ENCODE peak calls at places on chromosomes 2 and 18, in six cellular contexts. G is ACHN; V is NCI-H510A treated with DMSO at 0.1 percent for 48 hours; A is activated CD4-positive, alpha-beta T cell treated with anti-CD3 and anti-CD28 coated beads, Interleukin-2, amount 50 U/mL, for 4 hours; O is stimulated activated CD8-positive, alpha-beta memory T cell treated with anti-CD3 and anti-CD28 coated beads, Interleukin-15, amount 100 ng/mL, for 24 hours; R is NCI-H2227 treated with DMSO at 0.1 percent for 48 hours. Z is an unnamed sample.

GRCh38 chr2:110115291-110116032 is at the start of gene MALL:
- DNase-seq in G (peak), V (no peak), A (no peak), O (no peak), R (peak), Z (peak)

GRCh38 chr18:63982361-63982760 is 12.5 kb downstream of the SERPINB8 start:
- DNase-seq in G (no peak), V (no peak), A (no peak), O (no peak), R (no peak), Z (no peak)

GRCh38 chr2:137333386-137333972 is 568.1 kb downstream of the THSD7B start:
- DNase-seq in G (no peak), V (peak), A (no peak), O (no peak), R (no peak), Z (no peak)

GRCh38 chr2:144780983-144781382 is 261.1 kb upstream of the ZEB2 start:
- DNase-seq in G (no peak), V (no peak), A (no peak), O (no peak), R (no peak), Z (no peak)

GRCh38 chr2:37740330-37740729 is 68.9 kb upstream of the CDC42EP3 start:
- DNase-seq in G (no peak), V (no peak), A (no peak), O (no peak), R (no peak), Z (no peak)

GRCh38 chr2:237575869-237576862 is 9.8 kb downstream of the PRLH start:
- DNase-seq in G (no peak), V (no peak), A (no peak), O (no peak), R (no peak), Z (no peak)

GRCh38 chr2:176246324-176246723 is 22.9 kb upstream of the MTX2 start:
- DNase-seq in G (no peak), V (no peak), A (no peak), O (no peak), R (no peak), Z (no peak)

GRCh38 chr18:14933049-14933851 is 185.3 kb downstream of the ANKRD30B start:
- DNase-seq in G (no peak), V (no peak), A (no peak), O (no peak), R (no peak), Z (no peak)

GRCh38 chr2:86476092-86476491 is 34.9 kb downstream of the KDM3A start:
- DNase-seq in G (no peak), V (no peak), A (no peak), O (no peak), R (no peak), Z (no peak)

GRCh38 chr2:43269706-43270105 is 43.3 kb upstream of the ZFP36L2 start:
- DNase-seq in G (peak), V (no peak), A (no peak), O (no peak), R (no peak), Z (peak)

GRCh38 chr18:59623456-59624383 is 73.5 kb downstream of the CCBE1 start:
- DNase-seq in G (no peak), V (no peak), A (no peak), O (no peak), R (no peak), Z (peak)

GRCh38 chr2:66578067-66578852 is 143.3 kb downstream of the MEIS1 start:
- DNase-seq in G (no peak), V (no peak), A (no peak), O (no peak), R (peak), Z (no peak)

GRCh38 chr2:218398437-218399390 is 954 bp upstream of the CTDSP1 start:
- DNase-seq in G (peak), V (peak), A (peak), O (no peak), R (peak), Z (no peak)

GRCh38 chr2:56121995-56122394 is 61.8 kb upstream of the CCDC85A start:
- DNase-seq in G (no peak), V (no peak), A (no peak), O (no peak), R (no peak), Z (no peak)

GRCh38 chr18:31227497-31228229 is 65.0 kb upstream of the DSC1 start:
- DNase-seq in G (no peak), V (no peak), A (no peak), O (no peak), R (no peak), Z (no peak)

GRCh38 chr18:10397004-10397403 is 57.4 kb upstream of the APCDD1 start:
- DNase-seq in G (no peak), V (no peak), A (no peak), O (no peak), R (no peak), Z (no peak)

GRCh38 chr2:215332876-215333600 is 21.2 kb downstream of the ATIC start:
- DNase-seq in G (peak), V (no peak), A (no peak), O (no peak), R (no peak), Z (peak)

GRCh38 chr2:172964511-172964910 is 111.1 kb upstream of the MAP3K20 start:
- DNase-seq in G (no peak), V (no peak), A (no peak), O (no peak), R (no peak), Z (no peak)

GRCh38 chr2:96538487-96539214 is 2.1 kb downstream of the ARID5A start:
- DNase-seq in G (no peak), V (no peak), A (peak), O (peak), R (peak), Z (no peak)

GRCh38 chr2:159083601-159084000 is 115.2 kb downstream of the TANC1 start:
- DNase-seq in G (no peak), V (no peak), A (no peak), O (no peak), R (no peak), Z (no peak)

GRCh38 chr18:50135903-50136302 is 59.0 kb downstream of the MYO5B start:
- DNase-seq in G (no peak), V (no peak), A (no peak), O (no peak), R (no peak), Z (no peak)

GRCh38 chr2:28982381-28982950 is 1.4 kb downstream of the TOGARAM2 start:
- DNase-seq in G (no peak), V (no peak), A (no peak), O (no peak), R (no peak), Z (no peak)

GRCh38 chr2:121532347-121532766 is 1.7 kb downstream of the RNU4ATAC start:
- DNase-seq in G (no peak), V (peak), A (no peak), O (no peak), R (peak), Z (peak)

Z was measured in kidney glomerular epithelial cell.